ENCODE peak calls at places on chromosomes 3 and 15, in nine cellular contexts. P is CD4-positive, alpha-beta T cell; G is fibroblast of pulmonary artery; D is tibial artery; R is H9; Z is Panc1; A is dorsolateral prefrontal cortex; O is upper lobe of right lung; B is choroid plexus epithelial cell. W is an unnamed sample.

GRCh38 chr3:30631237-30631961 is 25.0 kb downstream of the TGFBR2 start:
- DNase-seq in P (peak; percentile 35), G (peak; percentile 55), D (no peak), R (no peak), Z (no peak), A (no peak), O (no peak), B (peak; percentile 93), W (peak; percentile 82)

GRCh38 chr3:53269888-53270880 is 14.4 kb upstream of the TKT start:
- DNase-seq in P (no peak), G (peak; percentile 98), D (peak; percentile 97), R (peak; percentile 95), Z (peak; percentile 45), A (peak; percentile 65), O (peak; percentile 92), B (peak; percentile 93), W (peak; percentile 100)

GRCh38 chr3:53713626-53714025 is 132.6 kb downstream of the CHDH start:
- DNase-seq in P (no peak), G (no peak), D (no peak), R (no peak), Z (no peak), A (no peak), O (no peak), B (no peak), W (no peak)

GRCh38 chr3:110246796-110247369 is 824.7 kb upstream of the NECTIN3 start:
- DNase-seq in P (no peak), G (peak; percentile 57), D (no peak), R (no peak), Z (no peak), A (no peak), O (no peak), B (peak; percentile 45), W (peak; percentile 7)

GRCh38 chr3:159082514-159082913 is 280.7 kb downstream of the MFSD1 start:
- DNase-seq in P (no peak), G (peak; percentile 35), D (no peak), R (no peak), Z (no peak), A (no peak), O (no peak), B (peak; percentile 13), W (no peak)

GRCh38 chr3:3110299-3110630 is at the start of gene IL5RA:
- DNase-seq in P (no peak), G (peak; percentile 48), D (no peak), R (peak; percentile 35), Z (no peak), A (no peak), O (no peak), B (peak; percentile 9), W (no peak)

GRCh38 chr15:90086868-90087268 is 15.4 kb downstream of the IDH2 start:
- DNase-seq in P (peak; percentile 32), G (peak; percentile 61), D (no peak), R (peak; percentile 63), Z (no peak), A (no peak), O (peak; percentile 74), B (peak; percentile 67), W (peak; percentile 76)

GRCh38 chr3:49869525-49870126 is at the start of gene CAMKV:
- DNase-seq in P (peak; percentile 17), G (no peak), D (no peak), R (peak; percentile 77), Z (no peak), A (peak; percentile 53), O (no peak), B (no peak), W (no peak)

GRCh38 chr3:152093901-152094300 is 174.8 kb upstream of the MBNL1 start:
- DNase-seq in P (no peak), G (no peak), D (no peak), R (no peak), Z (no peak), A (no peak), O (no peak), B (no peak), W (no peak)

GRCh38 chr15:76274821-76275220 is 36.4 kb downstream of the ETFA start:
- DNase-seq in P (no peak), G (no peak), D (no peak), R (no peak), Z (no peak), A (no peak), O (no peak), B (no peak), W (no peak)

GRCh38 chr3:41274944-41275668 is 75.8 kb downstream of the CTNNB1 start:
- DNase-seq in P (no peak), G (peak; percentile 46), D (no peak), R (no peak), Z (peak; percentile 5), A (no peak), O (no peak), B (peak; percentile 86), W (peak; percentile 21)

GRCh38 chr3:3827111-3827510 is 27.9 kb downstream of the LRRN1 start:
- DNase-seq in P (no peak), G (no peak), D (no peak), R (no peak), Z (no peak), A (no peak), O (no peak), B (no peak), W (no peak)

GRCh38 chr15:90478981-90479481 is 50.7 kb upstream of the CRTC3 start:
- DNase-seq in P (no peak), G (no peak), D (no peak), R (no peak), Z (no peak), A (no peak), O (no peak), B (no peak), W (no peak)

GRCh38 chr15:60396964-60397771 is 618 bp downstream of the ANXA2 start:
- DNase-seq in P (peak; percentile 17), G (peak; percentile 61), D (peak; percentile 87), R (peak; percentile 65), Z (no peak), A (no peak), O (peak; percentile 86), B (peak; percentile 71), W (peak; percentile 83)

GRCh38 chr3:140370686-140371085 is 307.2 kb upstream of the TRIM42 start:
- DNase-seq in P (no peak), G (no peak), D (no peak), R (no peak), Z (no peak), A (no peak), O (no peak), B (no peak), W (no peak)

DNA sequence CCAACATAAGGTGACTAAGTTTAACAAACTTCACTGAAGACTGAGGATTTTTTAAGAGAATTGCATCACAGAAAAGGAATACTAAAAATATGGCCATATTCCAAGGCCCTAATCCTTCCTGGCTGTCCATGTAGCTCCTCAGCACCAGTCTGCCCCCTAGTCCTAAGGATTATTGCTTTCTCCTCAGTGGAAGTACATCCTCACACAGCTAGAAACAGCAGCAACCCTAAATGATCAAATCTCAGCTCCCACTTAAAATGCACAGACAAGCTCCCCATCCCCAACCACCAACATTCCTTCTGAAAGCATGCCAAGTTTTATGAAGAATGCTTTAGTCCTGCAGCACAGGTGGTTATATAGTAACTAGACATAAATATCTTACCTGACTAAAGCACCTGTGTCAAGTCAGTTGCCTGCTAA is 14.7 kb downstream of the ST3GAL6 start:
- DNase-seq in P (no peak), G (peak; percentile 85), D (no peak), R (no peak), Z (no peak), A (no peak), O (no peak), B (peak; percentile 71), W (peak; percentile 64)
- TF ChIP-seq CTCF in P (no peak), G (peak; percentile 33), D (no peak), R (no peak), Z (no peak), A (no peak), O (no peak), B (peak; percentile 18), W (no peak)

GRCh38 chr15:29207027-29207757 is 62.4 kb downstream of the NSMCE3 start:
- DNase-seq in P (no peak), G (no peak), D (no peak), R (no peak), Z (no peak), A (no peak), O (no peak), B (no peak), W (no peak)

GRCh38 chr15:29207758-29208108 is 61.9 kb downstream of the NSMCE3 start:
- DNase-seq in P (no peak), G (no peak), D (no peak), R (no peak), Z (no peak), A (no peak), O (no peak), B (no peak), W (no peak)

GRCh38 chr15:29204356-29204755 is 65.3 kb downstream of the NSMCE3 start:
- DNase-seq in P (no peak), G (no peak), D (no peak), R (no peak), Z (no peak), A (no peak), O (no peak), B (no peak), W (no peak)

DNA sequence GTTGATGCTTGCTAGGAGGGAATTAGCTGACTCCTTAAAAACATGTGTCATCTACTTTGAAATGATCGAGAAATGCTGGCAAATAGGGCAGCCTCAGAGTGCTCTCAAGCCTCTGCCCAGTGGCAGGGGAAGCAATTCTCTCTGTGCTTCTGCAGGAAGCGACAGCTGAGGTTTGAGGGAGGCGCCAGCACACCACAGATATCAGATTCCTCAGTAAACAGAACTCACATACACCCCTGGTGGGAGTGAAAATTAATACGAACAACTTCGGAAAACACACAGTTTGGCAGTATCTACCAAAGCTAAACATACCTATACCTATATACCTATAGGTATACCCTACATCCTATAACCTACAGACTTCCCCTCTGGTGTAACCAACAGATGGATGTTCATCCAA is 61.3 kb downstream of the NSMCE3 start:
- DNase-seq in P (no peak), G (peak; percentile 1), D (no peak), R (no peak), Z (no peak), A (no peak), O (no peak), B (peak; percentile 57), W (no peak)
- TF ChIP-seq CTCF in P (no peak), G (no peak), D (no peak), R (no peak), Z (no peak), A (no peak), O (no peak), B (peak; percentile 34), W (no peak)

DNA sequence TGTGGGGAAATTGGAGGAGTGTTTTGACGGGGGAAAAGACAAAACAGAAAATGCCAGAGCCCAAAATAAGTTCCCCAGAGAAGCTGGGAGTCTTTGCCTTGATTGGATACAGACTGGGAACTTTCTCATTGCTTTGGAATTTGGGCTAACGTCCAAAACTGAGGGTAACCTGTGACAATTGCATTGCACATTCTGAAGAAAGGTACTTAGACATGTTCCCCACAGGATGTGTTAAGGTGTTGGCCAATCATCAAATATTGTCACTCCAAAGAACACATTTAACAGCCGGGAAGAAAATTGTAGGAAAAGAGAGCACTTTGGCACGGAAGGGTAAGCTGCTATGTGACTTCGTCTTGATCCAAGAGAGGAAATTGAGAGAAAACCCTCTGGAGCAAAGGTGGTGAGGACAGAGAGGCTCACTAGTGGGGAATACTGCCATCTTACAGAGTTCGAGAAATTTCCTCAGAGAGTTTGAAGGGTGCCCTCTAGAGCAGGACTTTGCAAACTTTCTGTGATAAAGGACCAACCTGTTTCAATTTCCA is 619.5 kb upstream of the TBL1XR1 start:
- DNase-seq in P (no peak), G (peak; percentile 91), D (no peak), R (no peak), Z (peak; percentile 74), A (no peak), O (no peak), B (peak; percentile 92), W (peak; percentile 98)
- TF ChIP-seq CTCF in P (no peak), G (peak; percentile 28), D (peak; percentile 27), R (peak; percentile 42), Z (peak; percentile 58), A (no peak), O (no peak), B (peak; percentile 35), W (peak; percentile 34)

GRCh38 chr15:37125143-37125542 is 24.8 kb upstream of the MEIS2 start:
- DNase-seq in P (no peak), G (peak; percentile 74), D (no peak), R (no peak), Z (no peak), A (no peak), O (no peak), B (peak; percentile 48), W (peak; percentile 11)
- TF ChIP-seq CTCF in P (no peak), G (no peak), D (no peak), R (no peak), Z (no peak), A (no peak), O (no peak), B (no peak), W (no peak)